ENCODE peak calls at places on chromosomes 2 and 18, in five cellular contexts. M is left cardiac atrium, B is transverse colon, O is HS-5, Y is neural crest cell. V is an unnamed sample.

GRCh38 chr2:188023035-188023434 is 268.6 kb upstream of the GULP1 start:
- DNase-seq in O (no peak), Y (no peak), B (no peak), M (no peak), V (no peak)

GRCh38 chr2:54772110-54772509 is 48.6 kb downstream of the EML6 start:
- DNase-seq in O (peak), B (no peak), M (no peak), Y (no peak), V (no peak)

GRCh38 chr2:44348385-44348784 is 12.9 kb downstream of the PREPL start:
- DNase-seq in Y (no peak), B (no peak), M (peak), O (no peak), V (no peak)

GRCh38 chr2:211941359-211941758 is 597.2 kb downstream of the ERBB4 start:
- DNase-seq in B (no peak), Y (no peak), M (no peak), O (no peak), V (no peak)

GRCh38 chr2:217256261-217256660 is 396.4 kb upstream of the TNP1 start:
- DNase-seq in M (no peak), O (no peak), Y (no peak), B (no peak), V (peak)

GRCh38 chr18:6054443-6054842 is 159.1 kb upstream of the TMEM200C start:
- DNase-seq in B (no peak), O (no peak), Y (no peak), M (peak), V (no peak)

GRCh38 chr2:48344441-48344756 is 185.6 kb upstream of the STON1 start:
- DNase-seq in B (no peak), Y (no peak), O (no peak), M (no peak), V (no peak)

GRCh38 chr2:5954509-5954908 is 262.3 kb downstream of the SOX11 start:
- DNase-seq in Y (no peak), B (no peak), M (no peak), O (no peak), V (no peak)

GRCh38 chr2:232350804-232351685 is 27.5 kb upstream of the ALPP start:
- DNase-seq in O (no peak), Y (no peak), B (no peak), M (no peak), V (no peak)

GRCh38 chr2:196174424-196174823 is 3.0 kb upstream of the STK17B start:
- DNase-seq in M (no peak), O (no peak), B (no peak), Y (no peak), V (no peak)